ENCODE peak calls at places on chromosomes 16 and 17, in nine cellular contexts. One of them, this sample, is unnamed.
A peak's percentile ranks its signal among the peaks of the same experiment; 100 is the strongest.

GRCh38 chr16:48409839-48410610 is 24.8 kb upstream of the SIAH1 start:
- DNase-seq in transverse colon: peak; percentile 68
- DNase-seq in dorsolateral prefrontal cortex: no peak
- DNase-seq in left ventricle myocardium inferior: no peak
- DNase-seq in stomach: peak; percentile 53
- DNase-seq in CD4-positive, alpha-beta T cell: no peak
- DNase-seq in hepatocyte: peak; percentile 86
- DNase-seq in heart right ventricle: no peak
- DNase-seq in psoas muscle: no peak
- DNase-seq in this sample: peak; percentile 75

GRCh38 chr17:74961657-74962360 is 10.8 kb downstream of the HID1 start:
- DNase-seq in heart right ventricle: peak; percentile 85
- DNase-seq in left ventricle myocardium inferior: peak; percentile 88
- DNase-seq in CD4-positive, alpha-beta T cell: peak; percentile 82
- DNase-seq in transverse colon: peak; percentile 93
- DNase-seq in hepatocyte: peak; percentile 94
- DNase-seq in stomach: peak; percentile 93
- DNase-seq in psoas muscle: peak; percentile 86
- DNase-seq in dorsolateral prefrontal cortex: peak; percentile 83
- DNase-seq in this sample: peak; percentile 89

GRCh38 chr16:66983033-66983432 is 5.4 kb upstream of the CES4A start:
- DNase-seq in CD4-positive, alpha-beta T cell: no peak
- DNase-seq in stomach: no peak
- DNase-seq in transverse colon: no peak
- DNase-seq in left ventricle myocardium inferior: no peak
- DNase-seq in heart right ventricle: no peak
- DNase-seq in dorsolateral prefrontal cortex: no peak
- DNase-seq in psoas muscle: no peak
- DNase-seq in hepatocyte: no peak
- DNase-seq in this sample: no peak

GRCh38 chr16:68954871-68955635 is 111.7 kb downstream of the TANGO6 start:
- DNase-seq in stomach: no peak
- DNase-seq in CD4-positive, alpha-beta T cell: no peak
- DNase-seq in dorsolateral prefrontal cortex: no peak
- DNase-seq in heart right ventricle: no peak
- DNase-seq in hepatocyte: no peak
- DNase-seq in transverse colon: no peak
- DNase-seq in psoas muscle: no peak
- DNase-seq in left ventricle myocardium inferior: no peak
- DNase-seq in this sample: no peak

GRCh38 chr16:72961863-72962262 is 86.1 kb downstream of the ZFHX3 start:
- DNase-seq in left ventricle myocardium inferior: no peak
- DNase-seq in psoas muscle: no peak
- DNase-seq in stomach: no peak
- DNase-seq in hepatocyte: no peak
- DNase-seq in heart right ventricle: no peak
- DNase-seq in CD4-positive, alpha-beta T cell: no peak
- DNase-seq in dorsolateral prefrontal cortex: no peak
- DNase-seq in transverse colon: peak; percentile 44
- DNase-seq in this sample: no peak

GRCh38 chr16:11386791-11387546 is 41.7 kb downstream of the RMI2 start:
- DNase-seq in CD4-positive, alpha-beta T cell: no peak
- DNase-seq in psoas muscle: peak; percentile 58
- DNase-seq in transverse colon: no peak
- DNase-seq in hepatocyte: peak; percentile 66
- DNase-seq in heart right ventricle: peak; percentile 49
- DNase-seq in left ventricle myocardium inferior: no peak
- DNase-seq in stomach: peak; percentile 57
- DNase-seq in dorsolateral prefrontal cortex: no peak
- DNase-seq in this sample: no peak

GRCh38 chr16:86324320-86324719 is 186.0 kb upstream of the FOXF1 start:
- DNase-seq in left ventricle myocardium inferior: no peak
- DNase-seq in CD4-positive, alpha-beta T cell: no peak
- DNase-seq in heart right ventricle: no peak
- DNase-seq in stomach: no peak
- DNase-seq in psoas muscle: no peak
- DNase-seq in hepatocyte: no peak
- DNase-seq in transverse colon: no peak
- DNase-seq in dorsolateral prefrontal cortex: no peak
- DNase-seq in this sample: no peak

GRCh38 chr17:37642706-37643105 is 540 bp downstream of the DDX52 start:
- DNase-seq in CD4-positive, alpha-beta T cell: no peak
- DNase-seq in dorsolateral prefrontal cortex: no peak
- DNase-seq in psoas muscle: no peak
- DNase-seq in hepatocyte: peak; percentile 28
- DNase-seq in heart right ventricle: no peak
- DNase-seq in transverse colon: no peak
- DNase-seq in stomach: no peak
- DNase-seq in left ventricle myocardium inferior: no peak
- DNase-seq in this sample: no peak

GRCh38 chr16:50246299-50247122 is 19.8 kb upstream of the ADCY7 start:
- DNase-seq in left ventricle myocardium inferior: no peak
- DNase-seq in hepatocyte: no peak
- DNase-seq in transverse colon: no peak
- DNase-seq in stomach: no peak
- DNase-seq in heart right ventricle: peak; percentile 38
- DNase-seq in psoas muscle: no peak
- DNase-seq in CD4-positive, alpha-beta T cell: no peak
- DNase-seq in dorsolateral prefrontal cortex: no peak
- DNase-seq in this sample: no peak

GRCh38 chr16:19119564-19119963 is 5.8 kb downstream of the ITPRIPL2 start:
- DNase-seq in left ventricle myocardium inferior: no peak
- DNase-seq in transverse colon: no peak
- DNase-seq in CD4-positive, alpha-beta T cell: no peak
- DNase-seq in dorsolateral prefrontal cortex: no peak
- DNase-seq in stomach: no peak
- DNase-seq in heart right ventricle: no peak
- DNase-seq in psoas muscle: no peak
- DNase-seq in hepatocyte: no peak
- DNase-seq in this sample: no peak

GRCh38 chr17:39608601-39609000 is 881 bp upstream of the NEUROD2 start:
- DNase-seq in left ventricle myocardium inferior: no peak
- DNase-seq in hepatocyte: no peak
- DNase-seq in heart right ventricle: no peak
- DNase-seq in stomach: no peak
- DNase-seq in dorsolateral prefrontal cortex: no peak
- DNase-seq in transverse colon: no peak
- DNase-seq in CD4-positive, alpha-beta T cell: no peak
- DNase-seq in psoas muscle: no peak
- DNase-seq in this sample: no peak

GRCh38 chr17:1090454-1091189 is 89.2 kb downstream of the ABR start:
- DNase-seq in hepatocyte: no peak
- DNase-seq in left ventricle myocardium inferior: no peak
- DNase-seq in transverse colon: no peak
- DNase-seq in stomach: peak; percentile 47
- DNase-seq in dorsolateral prefrontal cortex: no peak
- DNase-seq in psoas muscle: no peak
- DNase-seq in CD4-positive, alpha-beta T cell: no peak
- DNase-seq in heart right ventricle: no peak
- DNase-seq in this sample: peak; percentile 85

GRCh38 chr17:42548070-42548837 is 4.5 kb upstream of the HSD17B1 start:
- DNase-seq in left ventricle myocardium inferior: peak; percentile 57
- DNase-seq in stomach: peak; percentile 94
- DNase-seq in psoas muscle: no peak
- DNase-seq in transverse colon: peak; percentile 93
- DNase-seq in dorsolateral prefrontal cortex: no peak
- DNase-seq in CD4-positive, alpha-beta T cell: peak; percentile 67
- DNase-seq in hepatocyte: peak; percentile 92
- DNase-seq in heart right ventricle: peak; percentile 62
- DNase-seq in this sample: peak; percentile 93

GRCh38 chr17:850828-851759 is 68.9 kb downstream of the MRM3 start:
- DNase-seq in hepatocyte: no peak
- DNase-seq in dorsolateral prefrontal cortex: no peak
- DNase-seq in left ventricle myocardium inferior: peak; percentile 29
- DNase-seq in stomach: no peak
- DNase-seq in psoas muscle: peak; percentile 44
- DNase-seq in heart right ventricle: no peak
- DNase-seq in CD4-positive, alpha-beta T cell: no peak
- DNase-seq in transverse colon: no peak
- DNase-seq in this sample: no peak

GRCh38 chr16:67939507-67940435 is 3.1 kb upstream of the PSMB10 start:
- DNase-seq in dorsolateral prefrontal cortex: no peak
- DNase-seq in left ventricle myocardium inferior: peak; percentile 48
- DNase-seq in heart right ventricle: no peak
- DNase-seq in CD4-positive, alpha-beta T cell: no peak
- DNase-seq in psoas muscle: peak; percentile 39
- DNase-seq in hepatocyte: no peak
- DNase-seq in stomach: peak; percentile 80
- DNase-seq in transverse colon: peak; percentile 66
- DNase-seq in this sample: peak; percentile 43

DNA sequence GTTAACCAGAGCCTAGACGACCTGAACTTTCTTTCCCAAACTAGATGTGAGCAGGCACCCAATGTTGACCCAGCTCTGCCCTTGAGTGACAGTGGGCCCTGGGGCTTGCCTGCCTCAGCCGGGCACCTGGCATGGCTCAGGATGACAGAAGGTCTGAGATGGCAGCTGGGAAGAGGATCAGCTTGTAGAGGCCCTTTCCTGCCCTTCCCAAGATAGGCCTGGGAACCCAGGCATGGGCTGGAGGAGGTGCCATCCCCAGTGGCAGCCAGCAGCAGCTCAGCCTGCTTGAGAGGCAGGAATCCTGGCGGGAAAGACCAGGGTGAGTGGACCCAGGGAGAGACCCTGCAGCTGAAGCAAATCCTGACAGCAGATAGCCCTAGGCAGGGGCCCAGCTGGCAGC is 59.1 kb downstream of the PIPOX start:
- DNase-seq in psoas muscle: no peak
- DNase-seq in CD4-positive, alpha-beta T cell: no peak
- DNase-seq in left ventricle myocardium inferior: no peak
- DNase-seq in heart right ventricle: no peak
- DNase-seq in dorsolateral prefrontal cortex: no peak
- DNase-seq in transverse colon: no peak
- DNase-seq in hepatocyte: no peak
- DNase-seq in stomach: no peak
- DNase-seq in this sample: no peak
- H3K27ac ChIP-seq in psoas muscle: peak overlapping the region; percentile 83
- H3K27ac ChIP-seq in CD4-positive, alpha-beta T cell: no peak overlapping the region
- H3K27ac ChIP-seq in left ventricle myocardium inferior: peak overlapping the region; percentile 58
- H3K27ac ChIP-seq in heart right ventricle: no peak overlapping the region
- H3K27ac ChIP-seq in dorsolateral prefrontal cortex: peak overlapping the region; percentile 1
- H3K27ac ChIP-seq in transverse colon: no peak overlapping the region
- H3K27ac ChIP-seq in hepatocyte: no peak overlapping the region
- H3K27ac ChIP-seq in stomach: no peak overlapping the region
- H3K27ac ChIP-seq in this sample: no peak overlapping the region

GRCh38 chr16:1019234-1019933 is 37.8 kb downstream of the SOX8 start:
- DNase-seq in left ventricle myocardium inferior: peak; percentile 65
- DNase-seq in stomach: no peak
- DNase-seq in dorsolateral prefrontal cortex: peak; percentile 69
- DNase-seq in transverse colon: no peak
- DNase-seq in CD4-positive, alpha-beta T cell: no peak
- DNase-seq in psoas muscle: peak; percentile 62
- DNase-seq in hepatocyte: no peak
- DNase-seq in heart right ventricle: peak; percentile 62
- DNase-seq in this sample: peak; percentile 38
- H3K27ac ChIP-seq in left ventricle myocardium inferior: peak overlapping the region; percentile 80
- H3K27ac ChIP-seq in stomach: peak overlapping the region; percentile 1
- H3K27ac ChIP-seq in dorsolateral prefrontal cortex: peak overlapping the region; percentile 49
- H3K27ac ChIP-seq in transverse colon: peak overlapping the region; percentile 55
- H3K27ac ChIP-seq in CD4-positive, alpha-beta T cell: no peak overlapping the region
- H3K27ac ChIP-seq in psoas muscle: no peak overlapping the region
- H3K27ac ChIP-seq in hepatocyte: no peak overlapping the region
- H3K27ac ChIP-seq in heart right ventricle: peak overlapping the region; percentile 73
- H3K27ac ChIP-seq in this sample: no peak overlapping the region

GRCh38 chr17:8681175-8681949 is 50.8 kb upstream of the MYH10 start:
- DNase-seq in psoas muscle: no peak
- DNase-seq in stomach: no peak
- DNase-seq in transverse colon: no peak
- DNase-seq in heart right ventricle: peak; percentile 22
- DNase-seq in hepatocyte: peak; percentile 35
- DNase-seq in CD4-positive, alpha-beta T cell: no peak
- DNase-seq in left ventricle myocardium inferior: peak; percentile 31
- DNase-seq in dorsolateral prefrontal cortex: no peak
- DNase-seq in this sample: no peak

GRCh38 chr17:8680850-8681174 is 50.3 kb upstream of the MYH10 start:
- DNase-seq in psoas muscle: no peak
- DNase-seq in stomach: no peak
- DNase-seq in heart right ventricle: no peak
- DNase-seq in dorsolateral prefrontal cortex: no peak
- DNase-seq in left ventricle myocardium inferior: no peak
- DNase-seq in CD4-positive, alpha-beta T cell: no peak
- DNase-seq in transverse colon: no peak
- DNase-seq in hepatocyte: no peak
- DNase-seq in this sample: no peak

GRCh38 chr17:8685396-8685795 is 54.9 kb upstream of the MYH10 start:
- DNase-seq in transverse colon: no peak
- DNase-seq in heart right ventricle: no peak
- DNase-seq in left ventricle myocardium inferior: no peak
- DNase-seq in hepatocyte: no peak
- DNase-seq in dorsolateral prefrontal cortex: no peak
- DNase-seq in stomach: no peak
- DNase-seq in psoas muscle: no peak
- DNase-seq in CD4-positive, alpha-beta T cell: no peak
- DNase-seq in this sample: no peak

GRCh38 chr17:8680402-8680801 is 49.9 kb upstream of the MYH10 start:
- DNase-seq in heart right ventricle: no peak
- DNase-seq in CD4-positive, alpha-beta T cell: no peak
- DNase-seq in hepatocyte: no peak
- DNase-seq in dorsolateral prefrontal cortex: no peak
- DNase-seq in left ventricle myocardium inferior: no peak
- DNase-seq in stomach: no peak
- DNase-seq in transverse colon: no peak
- DNase-seq in psoas muscle: no peak
- DNase-seq in this sample: no peak

DNA sequence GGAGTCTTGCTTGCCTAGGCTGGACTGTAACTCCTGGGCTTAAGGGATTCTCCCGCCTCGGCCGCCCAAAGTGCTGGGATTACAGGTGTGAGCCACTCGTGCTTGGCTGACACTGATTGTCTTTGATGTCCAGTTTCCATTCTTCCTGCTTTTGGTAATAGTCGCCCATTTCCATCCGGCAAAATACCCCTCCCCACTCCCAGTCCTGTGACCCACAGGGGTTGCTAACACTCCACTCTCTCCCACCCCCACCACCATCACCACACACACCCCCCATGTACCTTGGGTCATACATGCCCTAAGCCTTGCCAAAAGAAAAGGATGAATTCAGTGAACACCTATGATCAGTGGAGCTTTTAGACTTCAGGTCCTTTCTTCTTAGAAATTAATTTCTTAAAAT is 52.8 kb upstream of the MYH10 start:
- DNase-seq in CD4-positive, alpha-beta T cell: no peak
- DNase-seq in stomach: no peak
- DNase-seq in dorsolateral prefrontal cortex: no peak
- DNase-seq in psoas muscle: no peak
- DNase-seq in left ventricle myocardium inferior: no peak
- DNase-seq in heart right ventricle: no peak
- DNase-seq in hepatocyte: no peak
- DNase-seq in transverse colon: no peak
- DNase-seq in this sample: no peak
- H3K27ac ChIP-seq in CD4-positive, alpha-beta T cell: no peak overlapping the region
- H3K27ac ChIP-seq in stomach: no peak overlapping the region
- H3K27ac ChIP-seq in dorsolateral prefrontal cortex: no peak overlapping the region
- H3K27ac ChIP-seq in psoas muscle: no peak overlapping the region
- H3K27ac ChIP-seq in left ventricle myocardium inferior: no peak overlapping the region
- H3K27ac ChIP-seq in heart right ventricle: no peak overlapping the region
- H3K27ac ChIP-seq in hepatocyte: no peak overlapping the region
- H3K27ac ChIP-seq in transverse colon: no peak overlapping the region
- H3K27ac ChIP-seq in this sample: no peak overlapping the region

DNA sequence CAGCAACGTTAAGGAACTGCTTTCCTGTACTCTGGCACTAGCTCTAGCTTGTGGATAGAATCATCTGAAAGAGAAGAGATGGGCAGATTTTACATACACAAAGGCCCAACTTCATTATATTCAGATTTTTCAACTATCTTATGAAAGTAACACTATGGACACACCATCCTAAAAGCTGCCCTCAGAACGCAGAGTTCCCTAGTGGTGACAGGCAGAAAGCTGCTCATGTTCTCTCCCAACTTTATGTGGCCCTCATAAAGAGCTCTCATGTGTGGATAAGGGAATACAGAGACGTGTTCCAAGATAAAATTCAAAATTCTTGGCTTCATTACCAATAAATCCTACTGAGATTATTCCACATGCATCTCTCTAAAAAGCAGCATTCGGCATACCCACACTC is 1.5 kb downstream of the CFAP20 start:
- DNase-seq in dorsolateral prefrontal cortex: no peak
- DNase-seq in heart right ventricle: no peak
- DNase-seq in left ventricle myocardium inferior: no peak
- DNase-seq in stomach: no peak
- DNase-seq in hepatocyte: no peak
- DNase-seq in psoas muscle: no peak
- DNase-seq in transverse colon: no peak
- DNase-seq in CD4-positive, alpha-beta T cell: no peak
- DNase-seq in this sample: no peak
- H3K27ac ChIP-seq in dorsolateral prefrontal cortex: peak overlapping the region; percentile 88
- H3K27ac ChIP-seq in heart right ventricle: peak overlapping the region; percentile 91
- H3K27ac ChIP-seq in left ventricle myocardium inferior: peak overlapping the region; percentile 96
- H3K27ac ChIP-seq in stomach: peak overlapping the region; percentile 94
- H3K27ac ChIP-seq in hepatocyte: peak overlapping the region; percentile 45
- H3K27ac ChIP-seq in psoas muscle: peak overlapping the region; percentile 2
- H3K27ac ChIP-seq in transverse colon: peak overlapping the region; percentile 90
- H3K27ac ChIP-seq in CD4-positive, alpha-beta T cell: peak overlapping the region; percentile 48
- H3K27ac ChIP-seq in this sample: peak overlapping the region; percentile 38

This sample was measured in thyroid gland.